ENCODE peak calls at places on chromosomes 5 and 9, in eight cellular contexts. Z, P, D, X, C, L, S and V are unnamed samples.

GRCh38 chr5:72407541-72407940 is 87.4 kb downstream of the PTCD2 start:
- DNase-seq in Z (no peak), L (no peak), X (no peak), C (no peak), D (no peak), P (no peak), S (no peak), V (no peak)

GRCh38 chr9:116002624-116003023 is 151.0 kb upstream of the PAPPA start:
- DNase-seq in Z (no peak), X (no peak), D (no peak), L (no peak), C (no peak), P (no peak), S (no peak), V (no peak)

GRCh38 chr5:141825836-141826560 is 52.2 kb downstream of the PCDH1 start:
- DNase-seq in L (no peak), C (no peak), S (no peak), P (no peak), X (no peak), D (peak), Z (no peak), V (no peak)

GRCh38 chr5:138951986-138952735 is 77.0 kb upstream of the LRRTM2 start:
- DNase-seq in P (no peak), Z (no peak), D (no peak), C (no peak), X (no peak), S (no peak), L (no peak), V (no peak)

GRCh38 chr9:83430681-83431080 is 107.5 kb downstream of the FRMD3 start:
- DNase-seq in C (no peak), P (no peak), X (no peak), L (no peak), Z (no peak), D (no peak), S (no peak), V (no peak)

GRCh38 chr9:125659954-125660353 is 47.1 kb downstream of the MAPKAP1 start:
- DNase-seq in C (no peak), D (no peak), Z (no peak), P (no peak), L (no peak), X (no peak), S (peak), V (no peak)

GRCh38 chr9:35935261-35935660 is 22.7 kb downstream of the OR2S2 start:
- DNase-seq in S (no peak), L (no peak), P (no peak), Z (no peak), X (no peak), D (no peak), C (no peak), V (no peak)

GRCh38 chr5:146883496-146883895 is 4.9 kb upstream of the PPP2R2B start:
- DNase-seq in X (no peak), D (no peak), S (no peak), P (no peak), L (no peak), Z (no peak), C (no peak), V (no peak)

GRCh38 chr9:93458702-93459101 is 5.3 kb upstream of the FAM120AOS start:
- DNase-seq in S (no peak), Z (no peak), C (no peak), D (no peak), P (no peak), X (no peak), L (no peak), V (no peak)